ENCODE peak calls at places on chromosomes 12 and 14, in four cellular contexts. M is Caco-2, D is PC-9, I is mammary epithelial cell. S is an unnamed sample.

GRCh38 chr12:78887008-78887407 is 22.4 kb downstream of the SYT1 start:
- DNase-seq in M (no peak), D (peak; percentile 5), I (peak; percentile 58), S (no peak)

GRCh38 chr12:75908961-75909699 is 122.4 kb downstream of the PHLDA1 start:
- DNase-seq in M (no peak), D (no peak), I (no peak), S (peak; percentile 60)

GRCh38 chr12:77591959-77592358 is 238.7 kb upstream of the NAV3 start:
- DNase-seq in M (peak; percentile 5), D (no peak), I (no peak), S (no peak)

GRCh38 chr14:98889107-98889835 is 382.7 kb downstream of the BCL11B start:
- DNase-seq in M (no peak), D (no peak), I (no peak), S (no peak)

GRCh38 chr14:21940887-21941855 is 267.6 kb upstream of the OR4E1 start:
- DNase-seq in M (peak; percentile 32), D (peak; percentile 6), I (peak; percentile 14), S (peak; percentile 2)

GRCh38 chr14:85590784-85591183 is 60.8 kb downstream of the FLRT2 start:
- DNase-seq in M (peak; percentile 9), D (no peak), I (peak; percentile 60), S (no peak)

GRCh38 chr12:56126732-56127239 is 1.3 kb upstream of the ESYT1 start:
- DNase-seq in M (no peak), D (no peak), I (no peak), S (no peak)

GRCh38 chr14:40981247-40981646 is 625.4 kb upstream of the LRFN5 start:
- DNase-seq in M (no peak), D (no peak), I (no peak), S (no peak)

GRCh38 chr14:71764701-71765347 is 167.4 kb upstream of the RGS6 start:
- DNase-seq in M (no peak), D (no peak), I (no peak), S (no peak)

GRCh38 chr12:51065530-51065929 is 17.4 kb downstream of the LETMD1 start:
- DNase-seq in M (peak; percentile 25), D (no peak), I (peak; percentile 37), S (no peak)

GRCh38 chr12:127273621-127274020 is 993.3 kb upstream of the TMEM132C start:
- DNase-seq in M (no peak), D (no peak), I (peak; percentile 85), S (no peak)

GRCh38 chr14:92482621-92483319 is 30.8 kb upstream of the RIN3 start:
- DNase-seq in M (no peak), D (no peak), I (no peak), S (no peak)

GRCh38 chr14:98593361-98593761 is 678.6 kb downstream of the BCL11B start:
- DNase-seq in M (no peak), D (no peak), I (no peak), S (no peak)

GRCh38 chr14:104795468-104795780 is at the start of gene AKT1:
- DNase-seq in M (no peak), D (no peak), I (no peak), S (no peak)

GRCh38 chr14:104793703-104793959 is 1.9 kb downstream of the AKT1 start:
- DNase-seq in M (no peak), D (no peak), I (no peak), S (no peak)

GRCh38 chr14:104795781-104796681 is 483 bp upstream of the AKT1 start:
- DNase-seq in M (peak; percentile 67), D (peak; percentile 38), I (no peak), S (no peak)

GRCh38 chr14:104794099-104794498 is 1.4 kb downstream of the AKT1 start:
- DNase-seq in M (no peak), D (peak; percentile 50), I (peak; percentile 63), S (peak; percentile 37)

GRCh38 chr14:104794641-104795467 is 694 bp downstream of the AKT1 start:
- DNase-seq in M (peak; percentile 48), D (peak; percentile 25), I (peak; percentile 23), S (no peak)
- TF ChIP-seq CTCF in M (no peak), D (no peak), I (no peak), S (no peak)

GRCh38 chr14:46861753-46862152 is 210.2 kb upstream of the RPL10L start:
- DNase-seq in M (no peak), D (no peak), I (no peak), S (no peak)
- H3K4me3 ChIP-seq in M (no peak overlapping the region), D (no peak overlapping the region), I (no peak overlapping the region), S (no peak overlapping the region)

GRCh38 chr12:12008931-12009611 is 61.7 kb upstream of the BCL2L14 start:
- DNase-seq in M (no peak), D (peak; percentile 80), I (peak; percentile 95), S (no peak)
- TF ChIP-seq CTCF in M (no peak), D (no peak), I (no peak), S (no peak)

GRCh38 chr12:67451206-67451605 is 182.0 kb downstream of the CAND1 start:
- DNase-seq in M (no peak), D (no peak), I (no peak), S (no peak)

GRCh38 chr12:67455236-67455635 is 186.1 kb downstream of the CAND1 start:
- DNase-seq in M (no peak), D (no peak), I (no peak), S (no peak)

GRCh38 chr12:67453181-67453580 is 184.0 kb downstream of the CAND1 start:
- DNase-seq in M (no peak), D (no peak), I (no peak), S (no peak)

GRCh38 chr12:67449591-67450052 is 180.5 kb downstream of the CAND1 start:
- DNase-seq in M (no peak), D (no peak), I (no peak), S (no peak)

DNA sequence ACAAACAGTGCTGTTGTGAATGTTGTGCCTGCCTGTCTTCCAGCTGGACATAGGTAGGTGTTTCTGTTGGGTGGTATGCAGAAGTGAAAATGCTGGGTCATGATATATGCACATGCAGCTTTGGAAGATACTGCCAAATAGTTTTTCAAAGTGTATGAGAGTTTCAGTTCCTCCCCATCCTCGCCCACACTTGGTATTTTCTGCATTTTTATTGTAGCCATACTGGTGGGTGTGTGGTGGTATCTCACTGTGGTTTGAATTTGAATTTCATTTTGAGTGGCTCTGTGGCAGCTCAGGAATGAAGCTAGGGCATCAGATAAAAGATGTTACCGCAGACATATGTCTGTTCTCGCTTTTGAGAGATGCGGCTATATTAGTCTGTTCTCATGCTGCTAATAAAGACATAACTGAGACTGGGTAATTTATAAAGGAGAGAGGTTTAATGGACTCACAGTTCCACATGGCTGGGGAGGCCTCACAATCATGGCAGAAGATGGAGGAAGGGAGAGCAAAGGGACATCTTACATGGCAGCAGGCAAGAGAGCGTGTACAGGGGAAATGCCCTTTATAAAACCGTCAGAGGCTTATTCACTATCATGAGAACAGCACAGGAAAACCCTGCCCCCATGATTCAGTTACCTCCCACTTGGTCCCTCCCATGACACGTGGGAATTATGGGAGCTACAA is 183.1 kb downstream of the CAND1 start:
- DNase-seq in M (no peak), D (no peak), I (no peak), S (no peak)
- H3K4me3 ChIP-seq in M (no peak overlapping the region), D (no peak overlapping the region), I (no peak overlapping the region), S (no peak overlapping the region)

S was measured in HFF-Myc.